ENCODE peak calls at places on chromosomes 1 and 21, in five cellular contexts. H, L, C, Z and T are unnamed samples. For H3K9me3, the result is how much of the 10 kb centered on the place peaks cover.

GRCh38 chr1:24864409-24864808 is 65.7 kb downstream of the RUNX3 start:
- DNase-seq in Z (peak), L (no peak), H (no peak), C (peak), T (no peak)

GRCh38 chr1:186102559-186103148 is 272.4 kb downstream of the TPR start:
- DNase-seq in Z (no peak), L (no peak), C (peak), H (peak), T (no peak)

GRCh38 chr1:40901886-40902633 is 39.9 kb upstream of the CITED4 start:
- DNase-seq in L (peak), Z (no peak), H (peak), C (no peak), T (no peak)

GRCh38 chr1:225427249-225428065 is at the start of gene LBR:
- DNase-seq in C (peak), L (peak), H (peak), Z (peak), T (no peak)

GRCh38 chr1:89955806-89956205 is 39.1 kb upstream of the ZNF326 start:
- DNase-seq in Z (no peak), H (no peak), C (no peak), L (no peak), T (no peak)

GRCh38 chr1:63704443-63704842 is 69.4 kb upstream of the ROR1 start:
- DNase-seq in H (no peak), C (no peak), L (no peak), Z (peak), T (no peak)

GRCh38 chr21:34072145-34073031 is 990 bp upstream of the MRPS6 start:
- DNase-seq in C (no peak), L (no peak), H (no peak), Z (peak), T (no peak)

GRCh38 chr1:19400189-19400588 is 85.2 kb downstream of the CAPZB start:
- DNase-seq in H (no peak), Z (no peak), L (no peak), C (no peak), T (no peak)

GRCh38 chr1:183517401-183517800 is 45.1 kb downstream of the SMG7 start:
- DNase-seq in L (no peak), H (no peak), C (no peak), Z (no peak), T (no peak)

GRCh38 chr1:81562934-81563333 is 237.8 kb upstream of the ADGRL2 start:
- DNase-seq in Z (no peak), C (no peak), H (no peak), L (no peak), T (no peak)

GRCh38 chr1:210815641-210816040 is 318.3 kb downstream of the KCNH1 start:
- DNase-seq in H (no peak), L (no peak), Z (no peak), C (no peak), T (no peak)

GRCh38 chr1:172671591-172671990 is 12.7 kb downstream of the FASLG start:
- DNase-seq in H (peak), C (peak), L (no peak), Z (no peak), T (no peak)

GRCh38 chr1:219938706-219939105 is 10.3 kb upstream of the SLC30A10 start:
- DNase-seq in Z (no peak), H (peak), C (peak), L (no peak), T (no peak)

GRCh38 chr1:115679141-115679611 is 37.4 kb downstream of the VANGL1 start:
- DNase-seq in Z (no peak), C (peak), H (peak), L (no peak), T (no peak)

GRCh38 chr21:44842087-44842486 is 24.2 kb upstream of the SUMO3 start:
- DNase-seq in H (no peak), L (no peak), Z (no peak), C (no peak), T (no peak)

GRCh38 chr1:2906620-2907019 is 105.1 kb upstream of the TTC34 start:
- DNase-seq in H (no peak), Z (no peak), C (no peak), L (no peak), T (no peak)
- H3K9me3 ChIP-seq in H (under half), Z (under half), C (under half), L (under half), T (under half)

GRCh38 chr1:246517391-246517790 is 10.3 kb upstream of the SMYD3 start:
- DNase-seq in H (no peak), L (no peak), Z (no peak), C (no peak), T (no peak)

GRCh38 chr1:246516126-246516525 is 9.0 kb upstream of the SMYD3 start:
- DNase-seq in H (no peak), C (no peak), Z (no peak), L (no peak), T (no peak)

GRCh38 chr1:246515390-246516005 is 8.4 kb upstream of the SMYD3 start:
- DNase-seq in Z (no peak), L (no peak), H (no peak), C (no peak), T (no peak)

GRCh38 chr1:246518456-246519205 is 11.6 kb upstream of the SMYD3 start:
- DNase-seq in L (no peak), C (no peak), Z (no peak), H (no peak), T (no peak)

GRCh38 chr1:246519514-246519913 is 12.4 kb upstream of the SMYD3 start:
- DNase-seq in C (no peak), H (no peak), L (no peak), Z (no peak), T (no peak)
- H3K9me3 ChIP-seq in C (under half), H (under half), L (under half), Z (under half), T (under half)

GRCh38 chr1:247746391-247746935 is 1.5 kb downstream of the OR14A2 start:
- DNase-seq in C (no peak), H (no peak), L (no peak), Z (no peak), T (no peak)
- H3K9me3 ChIP-seq in C (under half), H (under half), L (under half), Z (under half), T (under half)

DNA sequence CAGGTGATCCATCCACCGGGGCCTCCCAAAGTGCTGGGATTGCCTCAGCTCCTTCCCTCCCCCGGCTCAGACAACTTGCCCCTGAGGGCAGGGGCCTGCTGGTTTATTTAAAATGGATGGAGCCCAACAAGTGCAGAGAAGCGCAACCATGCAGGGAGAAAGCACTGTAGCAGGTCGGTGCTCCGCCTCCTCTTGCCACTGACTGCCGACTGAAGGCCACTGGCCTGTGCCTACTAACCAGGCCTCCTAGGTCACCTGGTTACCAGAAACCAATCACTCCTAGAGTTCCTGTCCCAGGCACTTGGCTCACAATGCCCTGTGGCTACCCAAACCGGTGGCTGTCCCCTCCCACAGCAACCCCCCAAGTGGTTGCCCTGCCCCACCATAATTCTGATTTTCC is 35.9 kb downstream of the ZNF695 start:
- DNase-seq in C (no peak), H (no peak), L (no peak), Z (no peak), T (no peak)
- H3K9me3 ChIP-seq in C (under half), H (under half), L (under half), Z (under half), T (under half)

DNA sequence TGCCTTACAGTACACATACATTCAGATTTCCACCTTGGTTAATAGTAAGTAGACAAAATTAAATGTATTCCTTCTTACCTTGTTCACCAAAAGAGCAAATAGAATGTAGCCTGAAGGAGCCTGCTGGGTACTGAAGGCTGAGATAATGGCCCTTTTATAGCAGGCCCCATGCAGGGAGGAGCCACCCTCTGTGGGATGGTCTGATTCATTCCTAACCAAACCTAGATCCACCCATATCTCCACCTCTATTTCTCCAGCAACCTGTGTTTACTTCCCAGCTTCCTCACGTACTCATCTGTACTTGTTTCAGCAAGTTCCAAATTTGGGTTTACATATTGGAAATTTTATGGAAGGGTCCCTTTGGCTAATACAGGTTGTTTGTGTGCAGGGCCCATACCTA is at the start of gene FLG:
- DNase-seq in Z (no peak), L (no peak), C (no peak), H (no peak), T (no peak)
- H3K9me3 ChIP-seq in Z (under half), L (under half), C (under half), H (under half), T (under half)

GRCh38 chr21:9738527-9738926 is 782.9 kb upstream of the TPTE start:
- DNase-seq in Z (no peak), L (no peak), H (no peak), C (no peak), T (no peak)

GRCh38 chr21:9737871-9738520 is 783.4 kb upstream of the TPTE start:
- DNase-seq in Z (no peak), H (no peak), L (no peak), C (no peak), T (no peak)

GRCh38 chr21:9735421-9735961 is 785.9 kb upstream of the TPTE start:
- DNase-seq in L (no peak), H (no peak), C (no peak), Z (no peak), T (no peak)

GRCh38 chr21:9739240-9739639 is 782.1 kb upstream of the TPTE start:
- DNase-seq in L (no peak), C (no peak), Z (no peak), H (no peak), T (no peak)

GRCh38 chr21:9741343-9741742 is 780.0 kb upstream of the TPTE start:
- DNase-seq in L (no peak), H (no peak), Z (no peak), C (no peak), T (no peak)
- H3K9me3 ChIP-seq in L (under half), H (under half), Z (under half), C (under half), T (under half)

DNA sequence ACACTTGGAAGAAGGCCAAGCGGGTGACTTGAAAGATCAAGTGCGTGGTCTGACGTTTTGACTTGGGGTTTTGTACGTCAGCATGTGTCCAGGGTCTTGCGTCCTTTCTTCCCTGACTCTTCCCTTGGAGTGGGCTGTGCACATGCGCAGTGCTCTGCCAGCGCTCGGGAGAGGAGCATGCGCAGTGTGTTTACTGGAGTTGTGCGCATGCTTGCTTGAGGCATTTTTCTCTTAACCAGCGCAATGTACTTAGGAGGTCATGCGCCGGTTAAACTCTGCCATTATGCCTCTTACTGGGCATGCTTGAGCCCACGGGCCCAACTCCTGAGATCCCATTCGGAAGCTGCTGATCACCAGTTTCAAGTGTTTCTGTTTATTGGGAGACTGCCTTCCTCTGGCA is 242.5 kb upstream of the AJAP1 start:
- DNase-seq in Z (no peak), C (no peak), L (no peak), H (no peak), T (no peak)
- H3K9me3 ChIP-seq in Z (under half), C (under half), L (under half), H (under half), T (under half)